ENCODE peak calls at places on chromosome 5, in six cellular contexts. A, G, F, V, X and D are unnamed samples.

GRCh38 chr5:57538341-57538955 is 55.8 kb upstream of the ACTBL2 start:
- DNase-seq in A (peak; percentile 77), G (no peak), F (peak; percentile 93), V (no peak), X (peak; percentile 94), D (no peak)

GRCh38 chr5:132069994-132070393 is 3.6 kb upstream of the CSF2 start:
- DNase-seq in A (no peak), G (no peak), F (no peak), V (no peak), X (no peak), D (no peak)

GRCh38 chr5:66814146-66814991 is 218.2 kb downstream of the MAST4 start:
- DNase-seq in A (no peak), G (peak; percentile 13), F (peak; percentile 48), V (no peak), X (peak; percentile 52), D (no peak)

GRCh38 chr5:161547573-161548471 is 1.3 kb upstream of the GABRB2 start:
- DNase-seq in A (no peak), G (no peak), F (no peak), V (no peak), X (peak; percentile 12), D (no peak)

GRCh38 chr5:52915176-52915875 is 73.8 kb upstream of the ITGA2 start:
- DNase-seq in A (peak; percentile 53), G (peak; percentile 18), F (peak; percentile 75), V (no peak), X (peak; percentile 68), D (peak; percentile 28)

GRCh38 chr5:159891371-159891770 is 24.9 kb upstream of the ADRA1B start:
- DNase-seq in A (no peak), G (no peak), F (no peak), V (no peak), X (no peak), D (no peak)

GRCh38 chr5:131968396-131968954 is 23.0 kb upstream of the MEIKIN start:
- DNase-seq in A (no peak), G (no peak), F (peak; percentile 63), V (no peak), X (no peak), D (no peak)

GRCh38 chr5:142176255-142176654 is 67.7 kb downstream of the NDFIP1 start:
- DNase-seq in A (no peak), G (no peak), F (no peak), V (no peak), X (no peak), D (no peak)

GRCh38 chr5:132293066-132293991 is 865 bp upstream of the SLC22A4 start:
- DNase-seq in A (peak; percentile 96), G (peak; percentile 49), F (peak; percentile 82), V (peak; percentile 49), X (peak; percentile 96), D (peak; percentile 39)

GRCh38 chr5:93189707-93190120 is 391.3 kb downstream of the NR2F1-AS1 start:
- DNase-seq in A (peak; percentile 51), G (no peak), F (peak; percentile 86), V (no peak), X (peak; percentile 78), D (no peak)

GRCh38 chr5:53825016-53825415 is 264.6 kb downstream of the NDUFS4 start:
- DNase-seq in A (peak; percentile 70), G (no peak), F (no peak), V (no peak), X (no peak), D (no peak)

GRCh38 chr5:177369050-177369912 is 11.6 kb downstream of the RGS14 start:
- DNase-seq in A (peak; percentile 55), G (no peak), F (peak; percentile 6), V (no peak), X (no peak), D (no peak)

GRCh38 chr5:178118345-178118744 is 5.0 kb downstream of the N4BP3 start:
- DNase-seq in A (no peak), G (no peak), F (no peak), V (no peak), X (no peak), D (no peak)